ENCODE peak calls at places on chromosomes 7 and 10, in five cellular contexts. R is glutamatergic neuron; H is NCI-H524 treated with DMSO at 0.1 percent for 48 hours; J is COR-L47; S is activated CD4-positive, alpha-beta T cell treated with anti-CD3 and anti-CD28 coated beads, Interleukin-2, amount 50 U/mL, for 4 hours. L is an unnamed sample.

GRCh38 chr10:26579256-26580063 is 118.0 kb upstream of the PDSS1 start:
- DNase-seq in J (no peak), R (no peak), H (no peak), S (no peak), L (no peak)

GRCh38 chr7:130421685-130422084 is 19.1 kb downstream of the CEP41 start:
- DNase-seq in S (no peak), R (no peak), H (peak; percentile 47), J (peak; percentile 58), L (no peak)

GRCh38 chr10:112810651-112811215 is 139.3 kb upstream of the TCF7L2 start:
- DNase-seq in J (no peak), H (no peak), R (no peak), S (no peak), L (no peak)

GRCh38 chr7:83469076-83469475 is 179.9 kb downstream of the SEMA3E start:
- DNase-seq in S (no peak), H (no peak), J (no peak), R (no peak), L (no peak)

GRCh38 chr10:126561499-126562208 is 108.8 kb downstream of the C10orf90 start:
- DNase-seq in H (no peak), R (no peak), S (no peak), J (no peak), L (no peak)

GRCh38 chr7:143318661-143319060 is 2.8 kb downstream of the CLCN1 start:
- DNase-seq in J (no peak), H (no peak), R (no peak), S (no peak), L (no peak)

GRCh38 chr10:68543004-68543918 is 15.9 kb upstream of the SLC25A16 start:
- DNase-seq in H (no peak), R (no peak), J (no peak), S (no peak), L (no peak)

GRCh38 chr7:76086070-76086469 is 38.2 kb downstream of the MDH2 start:
- DNase-seq in S (no peak), R (no peak), H (no peak), J (no peak), L (no peak)

GRCh38 chr10:121292396-121292795 is 305.8 kb downstream of the FGFR2 start:
- DNase-seq in H (no peak), R (no peak), J (no peak), S (no peak), L (no peak)

GRCh38 chr10:119541459-119542356 is 811 bp downstream of the RGS10 start:
- DNase-seq in R (no peak), S (peak; percentile 73), H (no peak), J (no peak), L (peak; percentile 50)

GRCh38 chr10:97648557-97649404 is 8.3 kb downstream of the PI4K2A start:
- DNase-seq in R (no peak), H (no peak), S (peak; percentile 21), J (no peak), L (peak; percentile 67)

GRCh38 chr10:5545011-5545410 is 20.2 kb downstream of the CALML3 start:
- DNase-seq in R (no peak), J (no peak), S (no peak), H (no peak), L (no peak)

GRCh38 chr7:16007911-16008310 is 321.4 kb upstream of the MEOX2 start:
- DNase-seq in S (no peak), R (no peak), H (no peak), J (no peak), L (no peak)

GRCh38 chr10:107148906-107149305 is 15.6 kb downstream of the SORCS1 start:
- DNase-seq in S (no peak), H (no peak), J (no peak), R (no peak), L (no peak)

GRCh38 chr10:5546891-5547683 is 22.3 kb downstream of the CALML3 start:
- DNase-seq in J (no peak), H (no peak), S (no peak), R (no peak), L (no peak)

GRCh38 chr7:100865971-100866720 is 1.0 kb upstream of the TRIP6 start:
- DNase-seq in S (no peak), R (no peak), J (peak; percentile 41), H (no peak), L (no peak)

GRCh38 chr7:42883950-42884349 is 27.9 kb downstream of the C7orf25 start:
- DNase-seq in R (peak; percentile 28), H (no peak), J (no peak), S (no peak), L (no peak)

GRCh38 chr7:150580615-150580986 is 13.4 kb downstream of the GIMAP4 start:
- DNase-seq in H (no peak), S (no peak), J (no peak), R (no peak), L (no peak)

GRCh38 chr7:48035967-48036478 is 680 bp downstream of the C7orf57 start:
- DNase-seq in H (no peak), R (peak; percentile 52), S (peak; percentile 1), J (peak; percentile 39), L (no peak)

GRCh38 chr10:133162910-133163856 is 3.2 kb downstream of the KNDC1 start:
- DNase-seq in S (no peak), J (no peak), R (peak; percentile 14), H (no peak), L (no peak)

GRCh38 chr7:106177738-106178592 is 65.9 kb upstream of the SYPL1 start:
- DNase-seq in H (no peak), R (no peak), S (no peak), J (no peak), L (no peak)

GRCh38 chr7:19117081-19117869 is at the start of gene TWIST1:
- DNase-seq in J (peak; percentile 41), S (no peak), R (peak; percentile 67), H (no peak), L (no peak)

GRCh38 chr10:19811517-19811916 is 4.7 kb upstream of the PLXDC2 start:
- DNase-seq in H (no peak), J (no peak), R (peak; percentile 35), S (no peak), L (no peak)

GRCh38 chr10:25465582-25466372 is 291.0 kb downstream of the GPR158 start:
- DNase-seq in R (no peak), H (no peak), J (peak; percentile 54), S (no peak), L (no peak)

GRCh38 chr7:131692131-131692960 is 135.9 kb upstream of the PODXL start:
- DNase-seq in R (peak; percentile 95), J (peak; percentile 19), S (peak; percentile 1), H (peak; percentile 10), L (no peak)

GRCh38 chr10:8058274-8059111 is 4.0 kb downstream of the GATA3 start:
- DNase-seq in H (no peak), S (no peak), R (no peak), J (no peak), L (no peak)

GRCh38 chr7:45930967-45931366 is 9.9 kb upstream of the IGFBP3 start:
- DNase-seq in J (no peak), H (no peak), R (no peak), S (no peak), L (no peak)

GRCh38 chr7:102275123-102275703 is 11.5 kb upstream of the SH2B2 start:
- DNase-seq in H (no peak), S (no peak), R (no peak), J (no peak), L (no peak)

GRCh38 chr7:120950026-120950538 is 495 bp upstream of the ING3 start:
- DNase-seq in R (no peak), S (no peak), J (no peak), H (no peak), L (no peak)

GRCh38 chr10:31359979-31360378 is 41.0 kb downstream of the ZEB1 start:
- DNase-seq in R (no peak), S (no peak), H (peak; percentile 32), J (no peak), L (no peak)

L was measured in CD4-positive, alpha-beta memory T cell.